ENCODE peak calls at places on chromosomes 7 and 10, in five cellular contexts. One of them, this sample, is unnamed.

GRCh38 chr10:71392791-71393781 is 3.6 kb upstream of the CDH23 start:
- DNase-seq in K562: no peak
- DNase-seq in GM12878: no peak
- DNase-seq in endothelial cell of umbilical vein: no peak
- DNase-seq in A549: no peak
- DNase-seq in this sample: no peak

GRCh38 chr7:2018786-2019692 is 213.7 kb downstream of the MAD1L1 start:
- DNase-seq in endothelial cell of umbilical vein: peak
- DNase-seq in A549: no peak
- DNase-seq in K562: peak
- DNase-seq in GM12878: no peak
- DNase-seq in this sample: peak

GRCh38 chr7:37901236-37901827 is 15.3 kb downstream of the SFRP4 start:
- DNase-seq in endothelial cell of umbilical vein: peak
- DNase-seq in GM12878: no peak
- DNase-seq in K562: peak
- DNase-seq in A549: peak
- DNase-seq in this sample: peak

GRCh38 chr7:45189151-45189970 is 31.8 kb downstream of the RAMP3 start:
- DNase-seq in GM12878: no peak
- DNase-seq in endothelial cell of umbilical vein: no peak
- DNase-seq in A549: no peak
- DNase-seq in K562: no peak
- DNase-seq in this sample: no peak

GRCh38 chr10:14602807-14603538 is 171.7 kb downstream of the FAM107B start:
- DNase-seq in GM12878: no peak
- DNase-seq in A549: no peak
- DNase-seq in endothelial cell of umbilical vein: peak
- DNase-seq in K562: no peak
- DNase-seq in this sample: no peak

GRCh38 chr10:73759512-73760115 is 15.4 kb downstream of the SEC24C start:
- DNase-seq in endothelial cell of umbilical vein: no peak
- DNase-seq in GM12878: no peak
- DNase-seq in K562: no peak
- DNase-seq in A549: no peak
- DNase-seq in this sample: no peak

GRCh38 chr10:10508241-10508640 is 509.4 kb upstream of the CELF2 start:
- DNase-seq in endothelial cell of umbilical vein: no peak
- DNase-seq in GM12878: no peak
- DNase-seq in A549: no peak
- DNase-seq in K562: no peak
- DNase-seq in this sample: no peak

GRCh38 chr10:19488592-19489280 is 327.5 kb upstream of the PLXDC2 start:
- DNase-seq in GM12878: no peak
- DNase-seq in K562: no peak
- DNase-seq in endothelial cell of umbilical vein: no peak
- DNase-seq in A549: no peak
- DNase-seq in this sample: no peak

GRCh38 chr10:72254891-72255568 is 18.7 kb upstream of the DDIT4 start:
- DNase-seq in endothelial cell of umbilical vein: peak
- DNase-seq in A549: peak
- DNase-seq in GM12878: no peak
- DNase-seq in K562: peak
- DNase-seq in this sample: peak

GRCh38 chr10:60413306-60414012 is 23.8 kb upstream of the ANK3 start:
- DNase-seq in A549: no peak
- DNase-seq in K562: no peak
- DNase-seq in endothelial cell of umbilical vein: no peak
- DNase-seq in GM12878: no peak
- DNase-seq in this sample: no peak

GRCh38 chr10:99382181-99382580 is 48.2 kb downstream of the GOT1 start:
- DNase-seq in A549: no peak
- DNase-seq in K562: no peak
- DNase-seq in endothelial cell of umbilical vein: no peak
- DNase-seq in GM12878: no peak
- DNase-seq in this sample: no peak

GRCh38 chr7:68243128-68243527 is 1246.5 kb downstream of the TYW1 start:
- DNase-seq in endothelial cell of umbilical vein: no peak
- DNase-seq in GM12878: no peak
- DNase-seq in K562: no peak
- DNase-seq in A549: no peak
- DNase-seq in this sample: no peak

GRCh38 chr7:141342664-141343400 is 208.4 kb upstream of the AGK start:
- DNase-seq in K562: no peak
- DNase-seq in GM12878: no peak
- DNase-seq in A549: no peak
- DNase-seq in endothelial cell of umbilical vein: no peak
- DNase-seq in this sample: no peak

GRCh38 chr7:135943266-135943889 is 33.8 kb downstream of the MTPN start:
- DNase-seq in endothelial cell of umbilical vein: peak
- DNase-seq in GM12878: no peak
- DNase-seq in A549: no peak
- DNase-seq in K562: no peak
- DNase-seq in this sample: no peak

GRCh38 chr7:116511552-116512523 is 12.3 kb downstream of the CAV2 start:
- DNase-seq in endothelial cell of umbilical vein: peak
- DNase-seq in K562: no peak
- DNase-seq in GM12878: peak
- DNase-seq in A549: peak
- DNase-seq in this sample: peak

GRCh38 chr10:35834916-35835499 is 192.9 kb upstream of the FZD8 start:
- DNase-seq in GM12878: no peak
- DNase-seq in endothelial cell of umbilical vein: no peak
- DNase-seq in A549: no peak
- DNase-seq in K562: no peak
- DNase-seq in this sample: no peak

GRCh38 chr7:135335628-135336139 is 102.0 kb downstream of the STRA8 start:
- DNase-seq in GM12878: peak
- DNase-seq in A549: peak
- DNase-seq in endothelial cell of umbilical vein: peak
- DNase-seq in K562: peak
- DNase-seq in this sample: peak

GRCh38 chr10:72316748-72317435 is 37.8 kb downstream of the DNAJB12 start:
- DNase-seq in endothelial cell of umbilical vein: peak
- DNase-seq in A549: peak
- DNase-seq in K562: peak
- DNase-seq in GM12878: no peak
- DNase-seq in this sample: peak

GRCh38 chr7:101238226-101239182 is 902 bp upstream of the CLDN15 start:
- DNase-seq in GM12878: no peak
- DNase-seq in endothelial cell of umbilical vein: no peak
- DNase-seq in K562: no peak
- DNase-seq in A549: no peak
- DNase-seq in this sample: no peak

GRCh38 chr7:150411606-150412005 is 32.5 kb downstream of the ZNF775 start:
- DNase-seq in GM12878: no peak
- DNase-seq in endothelial cell of umbilical vein: no peak
- DNase-seq in K562: no peak
- DNase-seq in A549: no peak
- DNase-seq in this sample: no peak

GRCh38 chr10:3400368-3400767 is 227.8 kb upstream of the PITRM1 start:
- DNase-seq in A549: no peak
- DNase-seq in K562: no peak
- DNase-seq in GM12878: no peak
- DNase-seq in endothelial cell of umbilical vein: peak
- DNase-seq in this sample: no peak
- TF ChIP-seq MAX in A549: no peak
- TF ChIP-seq MAX in K562: no peak
- TF ChIP-seq MAX in GM12878: no peak
- TF ChIP-seq MAX in endothelial cell of umbilical vein: no peak
- TF ChIP-seq MAX in this sample: no peak

GRCh38 chr10:117946525-117947070 is 100.1 kb downstream of the RAB11FIP2 start:
- DNase-seq in A549: no peak
- DNase-seq in GM12878: no peak
- DNase-seq in endothelial cell of umbilical vein: no peak
- DNase-seq in K562: no peak
- DNase-seq in this sample: no peak
- TF ChIP-seq MYC in A549: no peak
- TF ChIP-seq MYC in GM12878: no peak
- TF ChIP-seq MYC in endothelial cell of umbilical vein: no peak
- TF ChIP-seq MYC in K562: no peak
- TF ChIP-seq MYC in this sample: no peak

GRCh38 chr10:110733256-110733952 is 89.3 kb downstream of the RBM20 start:
- DNase-seq in K562: no peak
- DNase-seq in A549: no peak
- DNase-seq in endothelial cell of umbilical vein: no peak
- DNase-seq in GM12878: no peak
- DNase-seq in this sample: peak
- TF ChIP-seq MAX in K562: no peak
- TF ChIP-seq MAX in A549: no peak
- TF ChIP-seq MAX in endothelial cell of umbilical vein: no peak
- TF ChIP-seq MAX in GM12878: no peak
- TF ChIP-seq MAX in this sample: no peak

GRCh38 chr7:31687024-31687423 is at the start of gene PPP1R17:
- DNase-seq in K562: no peak
- DNase-seq in A549: no peak
- DNase-seq in GM12878: no peak
- DNase-seq in endothelial cell of umbilical vein: no peak
- DNase-seq in this sample: no peak

GRCh38 chr7:31690892-31691291 is 3.9 kb downstream of the PPP1R17 start:
- DNase-seq in K562: no peak
- DNase-seq in GM12878: no peak
- DNase-seq in A549: no peak
- DNase-seq in endothelial cell of umbilical vein: no peak
- DNase-seq in this sample: no peak

GRCh38 chr7:31692451-31692850 is 5.4 kb downstream of the PPP1R17 start:
- DNase-seq in K562: no peak
- DNase-seq in A549: no peak
- DNase-seq in GM12878: no peak
- DNase-seq in endothelial cell of umbilical vein: no peak
- DNase-seq in this sample: no peak

GRCh38 chr7:31688347-31688746 is 1.3 kb downstream of the PPP1R17 start:
- DNase-seq in GM12878: peak
- DNase-seq in A549: no peak
- DNase-seq in endothelial cell of umbilical vein: no peak
- DNase-seq in K562: no peak
- DNase-seq in this sample: no peak

GRCh38 chr7:31688990-31689389 is 2.0 kb downstream of the PPP1R17 start:
- DNase-seq in GM12878: no peak
- DNase-seq in K562: no peak
- DNase-seq in endothelial cell of umbilical vein: no peak
- DNase-seq in A549: no peak
- DNase-seq in this sample: no peak
- TF ChIP-seq MYC in GM12878: no peak
- TF ChIP-seq MYC in K562: no peak
- TF ChIP-seq MYC in endothelial cell of umbilical vein: no peak
- TF ChIP-seq MYC in A549: no peak
- TF ChIP-seq MYC in this sample: no peak